ENCODE peak calls at places on chromosomes 11 and 22, in five cellular contexts. One of them, this sample, is unnamed.

GRCh38 chr22:44807915-44808690 is 55.7 kb downstream of the ARHGAP8 start:
- DNase-seq in stomach: no peak
- DNase-seq in activated CD4-positive, alpha-beta T cell treated with anti-CD3 and anti-CD28 coated beads, Interleukin-2, amount 50 U/mL, for 1 hour: no peak
- DNase-seq in astrocyte of the hippocampus: peak
- DNase-seq in RWPE1: no peak
- DNase-seq in this sample: no peak

GRCh38 chr11:130124096-130124495 is 35.5 kb upstream of the ST14 start:
- DNase-seq in activated CD4-positive, alpha-beta T cell treated with anti-CD3 and anti-CD28 coated beads, Interleukin-2, amount 50 U/mL, for 1 hour: no peak
- DNase-seq in stomach: peak
- DNase-seq in RWPE1: peak
- DNase-seq in astrocyte of the hippocampus: peak
- DNase-seq in this sample: peak

GRCh38 chr22:45155050-45155840 is 8.5 kb upstream of the NUP50 start:
- DNase-seq in stomach: no peak
- DNase-seq in activated CD4-positive, alpha-beta T cell treated with anti-CD3 and anti-CD28 coated beads, Interleukin-2, amount 50 U/mL, for 1 hour: no peak
- DNase-seq in astrocyte of the hippocampus: no peak
- DNase-seq in RWPE1: no peak
- DNase-seq in this sample: no peak

GRCh38 chr11:762421-763072 is 14.7 kb downstream of the GATD1 start:
- DNase-seq in astrocyte of the hippocampus: peak
- DNase-seq in activated CD4-positive, alpha-beta T cell treated with anti-CD3 and anti-CD28 coated beads, Interleukin-2, amount 50 U/mL, for 1 hour: no peak
- DNase-seq in RWPE1: peak
- DNase-seq in stomach: peak
- DNase-seq in this sample: no peak

GRCh38 chr11:7578276-7578955 is 64.6 kb downstream of the PPFIBP2 start:
- DNase-seq in activated CD4-positive, alpha-beta T cell treated with anti-CD3 and anti-CD28 coated beads, Interleukin-2, amount 50 U/mL, for 1 hour: no peak
- DNase-seq in stomach: no peak
- DNase-seq in RWPE1: no peak
- DNase-seq in astrocyte of the hippocampus: no peak
- DNase-seq in this sample: no peak

GRCh38 chr11:119882316-119882715 is 153.3 kb upstream of the NECTIN1 start:
- DNase-seq in astrocyte of the hippocampus: no peak
- DNase-seq in stomach: no peak
- DNase-seq in RWPE1: no peak
- DNase-seq in activated CD4-positive, alpha-beta T cell treated with anti-CD3 and anti-CD28 coated beads, Interleukin-2, amount 50 U/mL, for 1 hour: no peak
- DNase-seq in this sample: no peak

GRCh38 chr22:38490915-38491314 is 15.2 kb downstream of the DDX17 start:
- DNase-seq in activated CD4-positive, alpha-beta T cell treated with anti-CD3 and anti-CD28 coated beads, Interleukin-2, amount 50 U/mL, for 1 hour: no peak
- DNase-seq in stomach: peak
- DNase-seq in astrocyte of the hippocampus: peak
- DNase-seq in RWPE1: no peak
- DNase-seq in this sample: peak

GRCh38 chr11:130428692-130429681 is 578 bp upstream of the ADAMTS8 start:
- DNase-seq in RWPE1: no peak
- DNase-seq in stomach: no peak
- DNase-seq in activated CD4-positive, alpha-beta T cell treated with anti-CD3 and anti-CD28 coated beads, Interleukin-2, amount 50 U/mL, for 1 hour: no peak
- DNase-seq in astrocyte of the hippocampus: no peak
- DNase-seq in this sample: no peak

This sample was measured in left lobe of liver.